ENCODE peak calls at places on chromosomes 6 and 20, in six cellular contexts. One of them, this sample, is unnamed.

GRCh38 chr6:36071714-36072113 is 44.1 kb downstream of the MAPK14 start:
- DNase-seq in ovary: no peak
- DNase-seq in sigmoid colon: no peak
- DNase-seq in stomach: no peak
- DNase-seq in suprapubic skin: no peak
- DNase-seq in A549: no peak
- DNase-seq in this sample: no peak

GRCh38 chr6:105428342-105428957 is 25.6 kb upstream of the PREP start:
- DNase-seq in ovary: no peak
- DNase-seq in sigmoid colon: no peak
- DNase-seq in stomach: no peak
- DNase-seq in suprapubic skin: no peak
- DNase-seq in A549: no peak
- DNase-seq in this sample: no peak

GRCh38 chr20:20710847-20711315 is 1.6 kb downstream of the RALGAPA2 start:
- DNase-seq in ovary: no peak
- DNase-seq in sigmoid colon: no peak
- DNase-seq in stomach: peak
- DNase-seq in suprapubic skin: no peak
- DNase-seq in A549: no peak
- DNase-seq in this sample: no peak

GRCh38 chr20:51985013-51985415 is 182.7 kb upstream of the SALL4 start:
- DNase-seq in ovary: no peak
- DNase-seq in sigmoid colon: no peak
- DNase-seq in stomach: no peak
- DNase-seq in suprapubic skin: no peak
- DNase-seq in A549: peak
- DNase-seq in this sample: peak

GRCh38 chr20:63176448-63177133 is 39.3 kb downstream of the YTHDF1 start:
- DNase-seq in ovary: no peak
- DNase-seq in sigmoid colon: no peak
- DNase-seq in stomach: no peak
- DNase-seq in suprapubic skin: no peak
- DNase-seq in A549: peak
- DNase-seq in this sample: no peak

GRCh38 chr6:140644017-140644416 is 1269.6 kb upstream of the CITED2 start:
- DNase-seq in ovary: no peak
- DNase-seq in sigmoid colon: no peak
- DNase-seq in stomach: no peak
- DNase-seq in suprapubic skin: no peak
- DNase-seq in A549: no peak
- DNase-seq in this sample: no peak

GRCh38 chr6:13203145-13203544 is 125.2 kb downstream of the TBC1D7 start:
- DNase-seq in ovary: no peak
- DNase-seq in sigmoid colon: no peak
- DNase-seq in stomach: no peak
- DNase-seq in suprapubic skin: no peak
- DNase-seq in A549: peak
- DNase-seq in this sample: no peak

GRCh38 chr20:63280929-63281545 is 8.4 kb downstream of the ARFGAP1 start:
- DNase-seq in ovary: no peak
- DNase-seq in sigmoid colon: no peak
- DNase-seq in stomach: no peak
- DNase-seq in suprapubic skin: no peak
- DNase-seq in A549: peak
- DNase-seq in this sample: peak

GRCh38 chr6:89862281-89862680 is 32.0 kb upstream of the GJA10 start:
- DNase-seq in ovary: no peak
- DNase-seq in sigmoid colon: no peak
- DNase-seq in stomach: no peak
- DNase-seq in suprapubic skin: no peak
- DNase-seq in A549: no peak
- DNase-seq in this sample: no peak

GRCh38 chr6:158381214-158381613 is 68.9 kb downstream of the TULP4 start:
- DNase-seq in ovary: no peak
- DNase-seq in sigmoid colon: no peak
- DNase-seq in stomach: no peak
- DNase-seq in suprapubic skin: no peak
- DNase-seq in A549: no peak
- DNase-seq in this sample: no peak

GRCh38 chr6:26175428-26176181 is 88.4 kb downstream of the HFE start:
- DNase-seq in ovary: no peak
- DNase-seq in sigmoid colon: no peak
- DNase-seq in stomach: no peak
- DNase-seq in suprapubic skin: no peak
- DNase-seq in A549: peak
- DNase-seq in this sample: no peak

GRCh38 chr6:157468574-157468973 is 87.6 kb downstream of the ZDHHC14 start:
- DNase-seq in ovary: no peak
- DNase-seq in sigmoid colon: no peak
- DNase-seq in stomach: no peak
- DNase-seq in suprapubic skin: no peak
- DNase-seq in A549: no peak
- DNase-seq in this sample: no peak

DNA sequence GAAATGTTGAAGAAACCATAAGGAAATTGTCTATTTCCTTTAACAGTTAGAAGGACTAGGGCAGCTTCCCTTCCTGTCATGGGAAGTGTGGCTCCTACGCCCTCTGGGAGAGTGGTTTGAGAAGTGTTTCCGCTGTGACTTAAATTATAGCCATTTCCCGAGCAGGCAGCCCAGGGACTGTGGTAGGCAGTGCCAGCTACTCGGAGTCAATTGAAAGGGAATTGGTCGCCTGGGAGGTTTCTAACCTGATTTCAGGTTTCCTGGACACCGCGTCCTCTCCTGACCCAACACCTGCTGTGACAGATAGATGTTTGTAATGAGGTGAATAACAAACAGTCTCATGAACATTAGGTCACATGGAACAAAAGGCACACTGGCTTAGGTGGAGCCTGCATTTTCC is 256.1 kb upstream of the PLCB4 start:
- DNase-seq in ovary: no peak
- DNase-seq in sigmoid colon: peak
- DNase-seq in stomach: no peak
- DNase-seq in suprapubic skin: no peak
- DNase-seq in A549: no peak
- DNase-seq in this sample: no peak
- TF ChIP-seq EP300 in ovary: no peak
- TF ChIP-seq EP300 in sigmoid colon: no peak
- TF ChIP-seq EP300 in stomach: no peak
- TF ChIP-seq EP300 in suprapubic skin: no peak
- TF ChIP-seq EP300 in A549: no peak
- TF ChIP-seq EP300 in this sample: no peak

GRCh38 chr6:35014341-35014740 is 125.3 kb downstream of the ANKS1A start:
- DNase-seq in ovary: no peak
- DNase-seq in sigmoid colon: no peak
- DNase-seq in stomach: no peak
- DNase-seq in suprapubic skin: no peak
- DNase-seq in A549: no peak
- DNase-seq in this sample: no peak

GRCh38 chr6:35011096-35012041 is 122.3 kb downstream of the ANKS1A start:
- DNase-seq in ovary: no peak
- DNase-seq in sigmoid colon: no peak
- DNase-seq in stomach: no peak
- DNase-seq in suprapubic skin: no peak
- DNase-seq in A549: no peak
- DNase-seq in this sample: no peak

GRCh38 chr6:35007016-35007415 is 118.0 kb downstream of the ANKS1A start:
- DNase-seq in ovary: no peak
- DNase-seq in sigmoid colon: no peak
- DNase-seq in stomach: no peak
- DNase-seq in suprapubic skin: no peak
- DNase-seq in A549: no peak
- DNase-seq in this sample: no peak

GRCh38 chr6:35013701-35014100 is 124.6 kb downstream of the ANKS1A start:
- DNase-seq in ovary: no peak
- DNase-seq in sigmoid colon: no peak
- DNase-seq in stomach: no peak
- DNase-seq in suprapubic skin: no peak
- DNase-seq in A549: no peak
- DNase-seq in this sample: no peak

DNA sequence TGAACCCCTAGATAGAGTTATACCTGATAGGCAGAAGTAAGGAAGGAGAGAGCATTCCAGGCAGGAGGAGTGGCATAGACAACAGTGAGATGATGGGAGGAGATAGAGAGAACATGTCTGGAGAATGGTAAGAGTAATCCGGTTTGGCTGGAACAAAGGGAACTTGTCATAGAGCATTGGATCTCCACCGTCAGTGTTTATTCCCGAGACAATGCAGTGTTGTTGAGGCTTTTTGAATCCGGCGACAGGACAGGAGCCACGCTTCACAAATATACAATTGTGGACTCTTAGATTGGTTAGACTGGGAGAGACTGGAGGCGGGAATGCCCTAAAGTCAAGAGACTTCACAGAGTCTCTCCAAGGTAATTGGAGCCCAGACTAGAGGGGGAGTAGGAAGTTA is 119.8 kb downstream of the ANKS1A start:
- DNase-seq in ovary: no peak
- DNase-seq in sigmoid colon: no peak
- DNase-seq in stomach: no peak
- DNase-seq in suprapubic skin: no peak
- DNase-seq in A549: no peak
- DNase-seq in this sample: no peak
- TF ChIP-seq EP300 in ovary: no peak
- TF ChIP-seq EP300 in sigmoid colon: no peak
- TF ChIP-seq EP300 in stomach: no peak
- TF ChIP-seq EP300 in suprapubic skin: no peak
- TF ChIP-seq EP300 in A549: no peak
- TF ChIP-seq EP300 in this sample: no peak

DNA sequence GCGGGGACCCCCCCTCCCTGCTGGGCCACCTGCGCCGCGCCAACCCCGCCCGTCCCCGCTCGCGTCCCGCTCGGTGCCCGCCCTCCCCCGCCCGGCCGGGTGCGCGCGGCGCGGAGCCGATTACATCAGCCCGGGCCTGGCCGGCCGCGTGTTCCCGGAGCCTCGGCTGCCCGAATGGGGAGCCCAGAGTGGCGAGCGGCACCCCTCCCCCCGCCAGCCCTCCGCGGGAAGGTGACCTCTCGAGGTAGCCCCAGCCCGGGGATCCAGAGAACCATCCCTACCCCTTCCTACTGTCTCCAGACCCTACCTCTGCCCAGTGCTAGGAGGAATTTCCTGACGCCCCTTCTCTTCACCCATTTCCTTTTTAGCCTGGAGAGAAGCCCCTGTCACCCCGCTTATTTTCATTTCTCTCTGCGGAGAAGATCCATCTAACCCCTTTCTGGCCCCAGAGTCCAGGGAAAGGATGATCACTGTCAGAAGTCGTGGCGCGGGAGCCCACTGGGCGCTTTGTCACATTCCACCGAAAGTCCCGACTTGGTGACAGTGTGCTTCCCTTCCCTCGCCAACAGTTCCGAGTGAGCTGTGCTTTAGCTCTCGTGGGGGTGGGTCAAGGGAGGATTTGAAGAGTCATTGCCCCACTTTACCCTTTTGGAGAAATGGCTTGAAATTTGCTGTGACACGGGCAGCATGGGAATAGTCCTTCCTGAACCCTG is 2.0 kb downstream of the VEGFA start:
- DNase-seq in ovary: no peak
- DNase-seq in sigmoid colon: peak
- DNase-seq in stomach: peak
- DNase-seq in suprapubic skin: no peak
- DNase-seq in A549: peak
- DNase-seq in this sample: peak
- TF ChIP-seq EP300 in ovary: no peak
- TF ChIP-seq EP300 in sigmoid colon: no peak
- TF ChIP-seq EP300 in stomach: no peak
- TF ChIP-seq EP300 in suprapubic skin: no peak
- TF ChIP-seq EP300 in A549: no peak
- TF ChIP-seq EP300 in this sample: no peak

GRCh38 chr6:1025821-1026220 is 286.1 kb upstream of the FOXQ1 start:
- DNase-seq in ovary: no peak
- DNase-seq in sigmoid colon: no peak
- DNase-seq in stomach: no peak
- DNase-seq in suprapubic skin: peak
- DNase-seq in A549: no peak
- DNase-seq in this sample: no peak

GRCh38 chr6:1022719-1023118 is 289.2 kb upstream of the FOXQ1 start:
- DNase-seq in ovary: no peak
- DNase-seq in sigmoid colon: no peak
- DNase-seq in stomach: no peak
- DNase-seq in suprapubic skin: peak
- DNase-seq in A549: no peak
- DNase-seq in this sample: no peak

GRCh38 chr6:1024161-1024560 is 287.7 kb upstream of the FOXQ1 start:
- DNase-seq in ovary: no peak
- DNase-seq in sigmoid colon: no peak
- DNase-seq in stomach: no peak
- DNase-seq in suprapubic skin: peak
- DNase-seq in A549: no peak
- DNase-seq in this sample: no peak

GRCh38 chr6:1023229-1023628 is 288.7 kb upstream of the FOXQ1 start:
- DNase-seq in ovary: no peak
- DNase-seq in sigmoid colon: no peak
- DNase-seq in stomach: no peak
- DNase-seq in suprapubic skin: peak
- DNase-seq in A549: no peak
- DNase-seq in this sample: no peak

GRCh38 chr6:1024587-1024986 is 287.3 kb upstream of the FOXQ1 start:
- DNase-seq in ovary: no peak
- DNase-seq in sigmoid colon: no peak
- DNase-seq in stomach: no peak
- DNase-seq in suprapubic skin: peak
- DNase-seq in A549: peak
- DNase-seq in this sample: no peak
- TF ChIP-seq EP300 in ovary: no peak
- TF ChIP-seq EP300 in sigmoid colon: no peak
- TF ChIP-seq EP300 in stomach: no peak
- TF ChIP-seq EP300 in suprapubic skin: no peak
- TF ChIP-seq EP300 in A549: no peak
- TF ChIP-seq EP300 in this sample: no peak

GRCh38 chr20:5090191-5090590 is 29.6 kb downstream of the PCNA start:
- DNase-seq in ovary: no peak
- DNase-seq in sigmoid colon: no peak
- DNase-seq in stomach: no peak
- DNase-seq in suprapubic skin: no peak
- DNase-seq in A549: no peak
- DNase-seq in this sample: no peak
- TF ChIP-seq EP300 in ovary: no peak
- TF ChIP-seq EP300 in sigmoid colon: no peak
- TF ChIP-seq EP300 in stomach: no peak
- TF ChIP-seq EP300 in suprapubic skin: no peak
- TF ChIP-seq EP300 in A549: no peak
- TF ChIP-seq EP300 in this sample: no peak